ENCODE peak calls at places on chromosomes 11 and 22, in ten cellular contexts. S, A, N, D, R, H, I, T, G and F are unnamed samples.
A peak's percentile ranks its signal among the peaks of the same experiment; 100 is the strongest.

GRCh38 chr11:92225563-92226308 is 1.1 kb downstream of the FAT3 start:
- DNase-seq in R (no peak), G (peak; percentile 29), A (no peak), H (no peak), I (no peak), N (no peak), D (no peak), T (no peak), S (no peak), F (no peak)

GRCh38 chr22:32517921-32518320 is 43.3 kb downstream of the FBXO7 start:
- DNase-seq in T (no peak), H (no peak), A (no peak), N (no peak), S (no peak), D (no peak), G (no peak), R (no peak), I (no peak), F (no peak)

GRCh38 chr11:131025020-131025419 is 108.7 kb upstream of the SNX19 start:
- DNase-seq in A (peak; percentile 29), G (no peak), I (peak; percentile 15), S (no peak), T (peak; percentile 29), H (no peak), N (no peak), R (no peak), D (peak; percentile 72), F (no peak)

GRCh38 chr11:87596176-87596575 is 558.4 kb downstream of the TMEM135 start:
- DNase-seq in S (no peak), N (no peak), H (no peak), G (no peak), A (no peak), R (no peak), T (no peak), I (no peak), D (no peak), F (no peak)

GRCh38 chr22:42780070-42780540 is 59.4 kb upstream of the A4GALT start:
- DNase-seq in N (peak; percentile 63), S (peak; percentile 48), R (peak; percentile 68), H (no peak), D (peak; percentile 95), G (no peak), T (peak; percentile 90), I (peak; percentile 98), A (peak; percentile 74), F (no peak)

GRCh38 chr11:33907419-33907818 is 15.5 kb upstream of the LMO2 start:
- DNase-seq in D (no peak), T (no peak), N (no peak), R (no peak), S (no peak), H (no peak), G (no peak), I (no peak), A (no peak), F (no peak)

GRCh38 chr22:41827671-41828070 is 5.2 kb upstream of the SREBF2 start:
- DNase-seq in S (no peak), D (no peak), T (no peak), H (no peak), A (no peak), I (no peak), N (no peak), G (no peak), R (no peak), F (no peak)

GRCh38 chr11:14320020-14320419 is 39.0 kb downstream of the RRAS2 start:
- DNase-seq in T (no peak), G (no peak), S (peak; percentile 59), R (peak; percentile 57), A (no peak), I (peak; percentile 86), D (peak; percentile 59), N (no peak), H (no peak), F (no peak)

GRCh38 chr11:10564692-10565318 is 3.7 kb downstream of the LYVE1 start:
- DNase-seq in N (no peak), S (no peak), D (no peak), R (peak; percentile 46), A (no peak), H (no peak), T (no peak), G (no peak), I (no peak), F (no peak)